ENCODE peak calls at places on chromosomes 11 and 22, in ten cellular contexts. Y is NCI-H1105; N is activated gamma-delta T cell treated with Interleukin-2 at 50 U/mL for 16 hours; P is neuronal stem cell; C is aorta; M is CD8-positive, alpha-beta memory T cell; L is T-helper 1 cell; Z is GM20000; W is brain pericyte; Q is CD8-positive, alpha-beta T cell. O is an unnamed sample.

GRCh38 chr22:45994516-45995404 is 17.8 kb upstream of the WNT7B start:
- DNase-seq in Y (peak), N (peak), P (peak), C (peak), M (peak), L (peak), Z (peak), W (no peak), Q (peak), O (peak)

GRCh38 chr11:73099512-73100266 is 42.4 kb downstream of the FCHSD2 start:
- DNase-seq in Y (no peak), N (no peak), P (no peak), C (no peak), M (no peak), L (no peak), Z (no peak), W (no peak), Q (no peak), O (no peak)

GRCh38 chr11:57901756-57902155 is 121.9 kb upstream of the OR9Q1 start:
- DNase-seq in Y (no peak), N (no peak), P (no peak), C (no peak), M (no peak), L (no peak), Z (no peak), W (no peak), Q (no peak), O (no peak)

GRCh38 chr11:73257342-73258103 is 14.6 kb upstream of the P2RY6 start:
- DNase-seq in Y (no peak), N (no peak), P (no peak), C (peak), M (no peak), L (no peak), Z (no peak), W (no peak), Q (no peak), O (no peak)

GRCh38 chr11:108620958-108621772 is 27.6 kb upstream of the EXPH5 start:
- DNase-seq in Y (no peak), N (no peak), P (no peak), C (no peak), M (no peak), L (no peak), Z (peak), W (no peak), Q (no peak), O (no peak)

GRCh38 chr11:134252539-134253188 is 488 bp downstream of the THYN1 start:
- DNase-seq in Y (peak), N (peak), P (peak), C (peak), M (no peak), L (peak), Z (peak), W (no peak), Q (no peak), O (peak)

GRCh38 chr22:17648564-17648963 is 10.0 kb downstream of the BCL2L13 start:
- DNase-seq in Y (no peak), N (no peak), P (no peak), C (no peak), M (no peak), L (no peak), Z (no peak), W (no peak), Q (no peak), O (no peak)

GRCh38 chr22:30267382-30268302 is 991 bp upstream of the OSM start:
- DNase-seq in Y (no peak), N (peak), P (no peak), C (no peak), M (peak), L (peak), Z (no peak), W (no peak), Q (peak), O (peak)

GRCh38 chr11:35477871-35478270 is 47.5 kb downstream of the PAMR1 start:
- DNase-seq in Y (no peak), N (no peak), P (no peak), C (no peak), M (no peak), L (no peak), Z (no peak), W (no peak), Q (no peak), O (no peak)

GRCh38 chr11:35404397-35404775 is 15.0 kb downstream of the SLC1A2 start:
- DNase-seq in Y (no peak), N (no peak), P (no peak), C (peak), M (no peak), L (no peak), Z (peak), W (no peak), Q (no peak), O (no peak)

GRCh38 chr22:23218867-23219251 is 38.5 kb downstream of the BCR start:
- DNase-seq in Y (peak), N (no peak), P (no peak), C (no peak), M (no peak), L (no peak), Z (no peak), W (peak), Q (no peak), O (no peak)

GRCh38 chr11:66429983-66430602 is 8.6 kb downstream of the MRPL11 start:
- DNase-seq in Y (peak), N (peak), P (peak), C (peak), M (peak), L (peak), Z (peak), W (no peak), Q (peak), O (peak)

GRCh38 chr11:108203075-108203474 is 19.4 kb downstream of the NPAT start:
- DNase-seq in Y (no peak), N (no peak), P (no peak), C (no peak), M (no peak), L (no peak), Z (no peak), W (no peak), Q (no peak), O (no peak)

GRCh38 chr22:40479887-40480538 is 109.6 kb downstream of the SGSM3 start:
- DNase-seq in Y (no peak), N (no peak), P (no peak), C (no peak), M (no peak), L (no peak), Z (no peak), W (no peak), Q (no peak), O (no peak)

GRCh38 chr11:73194593-73194992 is 23.5 kb upstream of the P2RY2 start:
- DNase-seq in Y (no peak), N (no peak), P (no peak), C (peak), M (no peak), L (no peak), Z (no peak), W (no peak), Q (no peak), O (no peak)

GRCh38 chr22:23518381-23519187 is 61.5 kb downstream of the IGLL1 start:
- DNase-seq in Y (no peak), N (no peak), P (no peak), C (no peak), M (no peak), L (no peak), Z (no peak), W (no peak), Q (no peak), O (no peak)

GRCh38 chr11:12625438-12626071 is 48.7 kb upstream of the TEAD1 start:
- DNase-seq in Y (no peak), N (no peak), P (no peak), C (no peak), M (no peak), L (no peak), Z (no peak), W (peak), Q (no peak), O (no peak)

GRCh38 chr11:61904539-61905048 is 12.8 kb downstream of the RAB3IL1 start:
- DNase-seq in Y (no peak), N (no peak), P (no peak), C (no peak), M (no peak), L (no peak), Z (no peak), W (no peak), Q (no peak), O (no peak)

GRCh38 chr11:44883277-44883676 is 67.4 kb downstream of the TP53I11 start:
- DNase-seq in Y (no peak), N (no peak), P (no peak), C (no peak), M (no peak), L (no peak), Z (no peak), W (no peak), Q (no peak), O (no peak)

GRCh38 chr22:25081409-25081824 is 118.2 kb upstream of the CRYBB3 start:
- DNase-seq in Y (peak), N (peak), P (no peak), C (no peak), M (no peak), L (peak), Z (peak), W (no peak), Q (peak), O (peak)

GRCh38 chr22:30332994-30333706 is 6.4 kb upstream of the TBC1D10A start:
- DNase-seq in Y (no peak), N (no peak), P (no peak), C (no peak), M (no peak), L (no peak), Z (no peak), W (no peak), Q (no peak), O (no peak)

O was measured in CD4-positive, alpha-beta memory T cell.